ENCODE peak calls at places on chromosomes 5 and 9, in six cellular contexts. K is CD8-positive, alpha-beta memory T cell; T is naive B cell; Z is NCI-H460; Q is caudate nucleus; N is A172. L is an unnamed sample.

GRCh38 chr9:18061856-18062255 is 412.1 kb upstream of the ADAMTSL1 start:
- DNase-seq in N (no peak), K (no peak), T (no peak), Q (no peak), Z (no peak), L (no peak)

GRCh38 chr9:128101231-128101641 is 26.3 kb downstream of the PTGES2 start:
- DNase-seq in Q (no peak), Z (no peak), K (no peak), N (no peak), T (no peak), L (no peak)

GRCh38 chr5:115735108-115735998 is 81.1 kb downstream of the CDO1 start:
- DNase-seq in K (no peak), N (no peak), Z (no peak), Q (no peak), T (no peak), L (no peak)

GRCh38 chr5:168308976-168309598 is 17.6 kb downstream of the WWC1 start:
- DNase-seq in K (no peak), N (no peak), Z (no peak), T (no peak), Q (no peak), L (no peak)

GRCh38 chr5:170746952-170747340 is 36.6 kb upstream of the GABRP start:
- DNase-seq in N (no peak), Z (no peak), Q (no peak), K (no peak), T (no peak), L (no peak)

GRCh38 chr9:120659209-120659608 is 55.1 kb downstream of the MEGF9 start:
- DNase-seq in T (no peak), N (no peak), K (no peak), Q (no peak), Z (no peak), L (no peak)

GRCh38 chr9:117777823-117778222 is 73.6 kb downstream of the TLR4 start:
- DNase-seq in Z (no peak), Q (no peak), T (no peak), K (no peak), N (no peak), L (no peak)

GRCh38 chr5:179923422-179923821 is 15.7 kb upstream of the TBC1D9B start:
- DNase-seq in N (no peak), K (no peak), Z (no peak), T (peak), Q (no peak), L (no peak)

L was measured in hepatic stellate cell.